ENCODE peak calls at places on chromosomes 12 and 14, in four cellular contexts. One of them, this sample, is unnamed.

GRCh38 chr14:104770851-104771272 is 17.9 kb downstream of the SIVA1 start:
- DNase-seq in CD4-positive, alpha-beta memory T cell: no peak
- DNase-seq in A549: peak
- DNase-seq in HepG2: no peak
- DNase-seq in this sample: no peak

GRCh38 chr12:62716866-62717477 is 218.0 kb downstream of the PPM1H start:
- DNase-seq in A549: peak
- DNase-seq in CD4-positive, alpha-beta memory T cell: no peak
- DNase-seq in HepG2: no peak
- DNase-seq in this sample: no peak

GRCh38 chr12:8828514-8829127 is 6.2 kb downstream of the A2ML1 start:
- DNase-seq in A549: peak
- DNase-seq in CD4-positive, alpha-beta memory T cell: no peak
- DNase-seq in HepG2: no peak
- DNase-seq in this sample: no peak

GRCh38 chr12:68960162-68960501 is 27.2 kb upstream of the CPM start:
- DNase-seq in HepG2: no peak
- DNase-seq in CD4-positive, alpha-beta memory T cell: no peak
- DNase-seq in A549: no peak
- DNase-seq in this sample: no peak

GRCh38 chr12:57134949-57135348 is 6.7 kb downstream of the LRP1 start:
- DNase-seq in CD4-positive, alpha-beta memory T cell: no peak
- DNase-seq in A549: no peak
- DNase-seq in HepG2: no peak
- DNase-seq in this sample: no peak

GRCh38 chr12:55074771-55075170 is 51.4 kb upstream of the OR9K2 start:
- DNase-seq in HepG2: no peak
- DNase-seq in A549: no peak
- DNase-seq in CD4-positive, alpha-beta memory T cell: no peak
- DNase-seq in this sample: no peak

GRCh38 chr12:18383203-18383602 is 121.9 kb downstream of the PIK3C2G start:
- DNase-seq in CD4-positive, alpha-beta memory T cell: no peak
- DNase-seq in HepG2: peak
- DNase-seq in A549: peak
- DNase-seq in this sample: no peak

GRCh38 chr12:62250671-62251608 is 9.3 kb upstream of the USP15 start:
- DNase-seq in CD4-positive, alpha-beta memory T cell: no peak
- DNase-seq in HepG2: no peak
- DNase-seq in A549: no peak
- DNase-seq in this sample: no peak

GRCh38 chr12:41211466-41211865 is 23.3 kb downstream of the PDZRN4 start:
- DNase-seq in CD4-positive, alpha-beta memory T cell: no peak
- DNase-seq in A549: no peak
- DNase-seq in HepG2: no peak
- DNase-seq in this sample: no peak

GRCh38 chr12:112450725-112451124 is 32.0 kb downstream of the PTPN11 start:
- DNase-seq in CD4-positive, alpha-beta memory T cell: no peak
- DNase-seq in A549: no peak
- DNase-seq in HepG2: no peak
- DNase-seq in this sample: no peak

GRCh38 chr12:68609955-68610434 is 704 bp upstream of the RAP1B start:
- DNase-seq in HepG2: no peak
- DNase-seq in CD4-positive, alpha-beta memory T cell: no peak
- DNase-seq in A549: peak
- DNase-seq in this sample: peak

GRCh38 chr12:91732086-91732485 is 413.6 kb downstream of the BTG1 start:
- DNase-seq in HepG2: no peak
- DNase-seq in CD4-positive, alpha-beta memory T cell: no peak
- DNase-seq in A549: no peak
- DNase-seq in this sample: no peak

GRCh38 chr12:74365178-74365964 is 172.3 kb upstream of the ATXN7L3B start:
- DNase-seq in A549: peak
- DNase-seq in CD4-positive, alpha-beta memory T cell: no peak
- DNase-seq in HepG2: peak
- DNase-seq in this sample: peak

GRCh38 chr12:42482086-42482819 is 107.3 kb downstream of the PRICKLE1 start:
- DNase-seq in CD4-positive, alpha-beta memory T cell: no peak
- DNase-seq in A549: peak
- DNase-seq in HepG2: peak
- DNase-seq in this sample: no peak

GRCh38 chr12:63495974-63496373 is 172.3 kb downstream of the DPY19L2 start:
- DNase-seq in HepG2: no peak
- DNase-seq in A549: peak
- DNase-seq in CD4-positive, alpha-beta memory T cell: no peak
- DNase-seq in this sample: peak

GRCh38 chr14:50560929-50561280 is 960 bp downstream of the ATL1 start:
- DNase-seq in CD4-positive, alpha-beta memory T cell: peak
- DNase-seq in A549: peak
- DNase-seq in HepG2: no peak
- DNase-seq in this sample: peak

GRCh38 chr12:27802936-27803335 is 22.9 kb upstream of the MANSC4 start:
- DNase-seq in HepG2: no peak
- DNase-seq in A549: no peak
- DNase-seq in CD4-positive, alpha-beta memory T cell: no peak
- DNase-seq in this sample: no peak

GRCh38 chr12:104792570-104792969 is 165.5 kb downstream of the SLC41A2 start:
- DNase-seq in A549: peak
- DNase-seq in HepG2: no peak
- DNase-seq in CD4-positive, alpha-beta memory T cell: no peak
- DNase-seq in this sample: peak

GRCh38 chr14:97692084-97692483 is 894.9 kb downstream of the VRK1 start:
- DNase-seq in A549: no peak
- DNase-seq in HepG2: no peak
- DNase-seq in CD4-positive, alpha-beta memory T cell: no peak
- DNase-seq in this sample: no peak

GRCh38 chr12:114479831-114480230 is 73.9 kb upstream of the TBX5 start:
- DNase-seq in HepG2: no peak
- DNase-seq in A549: no peak
- DNase-seq in CD4-positive, alpha-beta memory T cell: no peak
- DNase-seq in this sample: no peak

GRCh38 chr14:72783741-72784140 is 110.2 kb downstream of the DPF3 start:
- DNase-seq in CD4-positive, alpha-beta memory T cell: no peak
- DNase-seq in HepG2: no peak
- DNase-seq in A549: no peak
- DNase-seq in this sample: no peak

GRCh38 chr14:81551471-81551870 is 17.8 kb upstream of the SEL1L start:
- DNase-seq in CD4-positive, alpha-beta memory T cell: no peak
- DNase-seq in HepG2: no peak
- DNase-seq in A549: no peak
- DNase-seq in this sample: no peak

GRCh38 chr14:58765375-58765774 is 127.6 kb downstream of the DACT1 start:
- DNase-seq in CD4-positive, alpha-beta memory T cell: no peak
- DNase-seq in HepG2: no peak
- DNase-seq in A549: no peak
- DNase-seq in this sample: no peak

GRCh38 chr12:104234926-104235499 is 19.4 kb downstream of the TXNRD1 start:
- DNase-seq in HepG2: no peak
- DNase-seq in A549: peak
- DNase-seq in CD4-positive, alpha-beta memory T cell: no peak
- DNase-seq in this sample: no peak

GRCh38 chr14:67428501-67429031 is 16.6 kb upstream of the PLEK2 start:
- DNase-seq in CD4-positive, alpha-beta memory T cell: no peak
- DNase-seq in HepG2: peak
- DNase-seq in A549: peak
- DNase-seq in this sample: peak
- H3K27ac ChIP-seq in CD4-positive, alpha-beta memory T cell: no peak
- H3K27ac ChIP-seq in HepG2: no peak
- H3K27ac ChIP-seq in A549: no peak
- H3K27ac ChIP-seq in this sample: peak

GRCh38 chr12:59911516-59911915 is 315.7 kb downstream of the SLC16A7 start:
- DNase-seq in CD4-positive, alpha-beta memory T cell: no peak
- DNase-seq in A549: no peak
- DNase-seq in HepG2: no peak
- DNase-seq in this sample: peak
- H3K27ac ChIP-seq in CD4-positive, alpha-beta memory T cell: no peak
- H3K27ac ChIP-seq in A549: no peak
- H3K27ac ChIP-seq in HepG2: no peak
- H3K27ac ChIP-seq in this sample: no peak

DNA sequence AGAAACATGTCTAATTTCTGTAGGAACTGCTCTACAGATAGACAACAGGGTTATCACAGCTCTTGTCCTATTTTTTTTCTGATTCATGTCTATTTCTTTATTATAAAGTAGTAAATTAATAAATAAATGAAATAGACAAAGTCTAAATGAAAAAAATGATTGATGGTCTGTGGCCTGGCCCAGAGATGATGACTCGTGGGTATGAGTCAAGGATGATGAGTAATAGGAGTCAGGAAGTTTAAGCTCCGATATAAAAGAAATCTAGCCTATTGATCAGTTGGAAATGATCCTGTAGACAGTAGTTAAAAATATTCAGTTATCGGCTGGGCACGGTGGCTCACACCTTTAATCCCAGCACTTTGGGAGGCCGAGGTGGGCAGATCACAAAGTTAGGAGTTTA is 90.6 kb upstream of the RTL1 start:
- DNase-seq in A549: peak
- DNase-seq in HepG2: no peak
- DNase-seq in CD4-positive, alpha-beta memory T cell: no peak
- DNase-seq in this sample: no peak
- H3K27ac ChIP-seq in A549: peak
- H3K27ac ChIP-seq in HepG2: no peak
- H3K27ac ChIP-seq in CD4-positive, alpha-beta memory T cell: no peak
- H3K27ac ChIP-seq in this sample: no peak

GRCh38 chr14:91375748-91376452 is 41.7 kb downstream of the CCDC88C start:
- DNase-seq in HepG2: no peak
- DNase-seq in A549: no peak
- DNase-seq in CD4-positive, alpha-beta memory T cell: no peak
- DNase-seq in this sample: no peak

GRCh38 chr14:91374897-91375747 is 42.5 kb downstream of the CCDC88C start:
- DNase-seq in CD4-positive, alpha-beta memory T cell: peak
- DNase-seq in A549: no peak
- DNase-seq in HepG2: no peak
- DNase-seq in this sample: no peak

GRCh38 chr14:91372680-91373495 is 44.7 kb downstream of the CCDC88C start:
- DNase-seq in A549: no peak
- DNase-seq in CD4-positive, alpha-beta memory T cell: no peak
- DNase-seq in HepG2: no peak
- DNase-seq in this sample: no peak

GRCh38 chr14:91373591-91374245 is 43.9 kb downstream of the CCDC88C start:
- DNase-seq in A549: no peak
- DNase-seq in CD4-positive, alpha-beta memory T cell: peak
- DNase-seq in HepG2: no peak
- DNase-seq in this sample: peak

DNA sequence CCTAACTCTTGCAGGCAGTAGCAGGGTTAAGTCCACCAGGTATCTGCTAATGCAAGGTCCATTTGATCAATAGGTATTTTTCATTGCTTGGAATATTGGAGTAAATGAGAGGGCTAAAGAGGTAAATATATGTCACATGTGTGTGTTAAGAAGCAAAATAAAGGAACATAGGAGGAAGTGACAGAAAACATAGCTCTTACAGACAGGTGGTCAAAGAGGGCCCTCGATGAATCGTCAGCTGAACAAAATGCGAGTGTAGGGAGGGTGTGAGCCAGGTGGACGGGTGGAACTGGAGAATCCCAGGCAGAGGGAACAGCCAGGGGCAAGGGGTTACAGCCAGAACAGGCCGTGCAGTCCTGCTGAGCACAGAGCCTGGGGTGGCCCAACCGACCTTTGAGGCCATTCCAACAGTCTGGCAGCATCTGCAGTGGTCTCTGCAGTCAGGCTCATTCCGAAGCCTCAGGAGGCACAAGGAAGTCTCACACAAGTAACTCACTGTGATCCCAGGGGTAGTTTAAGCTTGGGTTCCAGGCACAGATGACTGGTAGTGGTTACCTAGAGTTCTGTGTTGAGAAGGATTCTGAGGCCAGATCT is 43.2 kb downstream of the CCDC88C start:
- DNase-seq in HepG2: no peak
- DNase-seq in A549: no peak
- DNase-seq in CD4-positive, alpha-beta memory T cell: no peak
- DNase-seq in this sample: no peak
- H3K27ac ChIP-seq in HepG2: no peak
- H3K27ac ChIP-seq in A549: no peak
- H3K27ac ChIP-seq in CD4-positive, alpha-beta memory T cell: peak
- H3K27ac ChIP-seq in this sample: no peak

This sample was measured in small intestine.